ENCODE peak calls at places on chromosomes 12 and 14, in five cellular contexts. D is activated naive CD8-positive, alpha-beta T cell treated with anti-CD3 and anti-CD28 coated beads, Interleukin-2, amount 50 U/mL, for 24 hours; M is Peyer's patch; A is fibroblast of lung; Y is amniotic stem cell. P is an unnamed sample.

GRCh38 chr12:109597414-109597794 is 23.8 kb downstream of the MVK start:
- DNase-seq in M (no peak), D (no peak), Y (no peak), A (no peak), P (no peak)

GRCh38 chr14:83044001-83044400 is 1510.3 kb upstream of the SEL1L start:
- DNase-seq in M (no peak), A (no peak), D (no peak), Y (no peak), P (no peak)

GRCh38 chr12:4270670-4271432 is 2.7 kb upstream of the CCND2 start:
- DNase-seq in Y (no peak), M (peak), D (peak), A (no peak), P (no peak)

GRCh38 chr12:79911889-79912656 is 22.8 kb downstream of the PPP1R12A start:
- DNase-seq in M (no peak), D (no peak), A (peak), Y (no peak), P (no peak)

GRCh38 chr12:73612571-73612970 is 925.1 kb upstream of the ATXN7L3B start:
- DNase-seq in A (no peak), D (no peak), Y (no peak), M (no peak), P (no peak)

GRCh38 chr12:74152370-74152769 is 385.3 kb upstream of the ATXN7L3B start:
- DNase-seq in Y (no peak), M (no peak), A (no peak), D (no peak), P (no peak)

GRCh38 chr14:60981626-60982455 is 796 bp downstream of the SLC38A6 start:
- DNase-seq in Y (no peak), M (no peak), A (peak), D (no peak), P (peak)

GRCh38 chr14:96754845-96755184 is 42.4 kb upstream of the VRK1 start:
- DNase-seq in A (no peak), Y (no peak), D (no peak), M (no peak), P (no peak)

GRCh38 chr12:10624631-10625030 is 11.2 kb upstream of the MAGOHB start:
- DNase-seq in M (no peak), D (no peak), Y (no peak), A (no peak), P (no peak)

GRCh38 chr12:75837700-75838099 is 193.9 kb downstream of the PHLDA1 start:
- DNase-seq in M (no peak), A (no peak), D (no peak), Y (no peak), P (no peak)

GRCh38 chr14:92844220-92844619 is 50.1 kb downstream of the GOLGA5 start:
- DNase-seq in M (no peak), D (peak), Y (no peak), A (peak), P (no peak)

GRCh38 chr12:10082057-10082874 is 16.5 kb downstream of the CLEC1A start:
- DNase-seq in D (no peak), Y (no peak), A (no peak), M (no peak), P (no peak)

GRCh38 chr12:50005150-50005549 is 20.1 kb downstream of the RACGAP1 start:
- DNase-seq in M (no peak), D (no peak), A (no peak), Y (no peak), P (no peak)

GRCh38 chr14:101177301-101178055 is 274.0 kb upstream of the RTL1 start:
- DNase-seq in M (no peak), A (no peak), D (no peak), Y (no peak), P (no peak)

GRCh38 chr14:36424478-36425102 is 95.4 kb downstream of the NKX2-1 start:
- DNase-seq in Y (no peak), D (no peak), M (no peak), A (no peak), P (peak)